ENCODE peak calls at places on chromosome 10, in seven cellular contexts. O is GM06990, U is body of pancreas, S is WERI-Rb-1, X is endothelial cell of umbilical vein, K is PC-3, G is astrocyte. H is an unnamed sample.

GRCh38 chr10:97123713-97124112 is 62.0 kb downstream of the SLIT1 start:
- DNase-seq in O (no peak), U (no peak), S (no peak), X (no peak), K (no peak), G (no peak), H (no peak)

GRCh38 chr10:131477457-131478205 is 166.1 kb upstream of the TCERG1L start:
- DNase-seq in O (no peak), U (no peak), S (no peak), X (no peak), K (no peak), G (no peak), H (no peak)

GRCh38 chr10:53894145-53894544 is 906.9 kb downstream of the PCDH15 start:
- DNase-seq in O (no peak), U (no peak), S (no peak), X (no peak), K (no peak), G (no peak), H (no peak)

GRCh38 chr10:3782456-3783312 is 2.3 kb downstream of the KLF6 start:
- DNase-seq in O (peak; percentile 61), U (peak; percentile 74), S (no peak), X (peak; percentile 95), K (peak; percentile 77), G (peak; percentile 95), H (peak; percentile 57)

GRCh38 chr10:125076891-125077643 is 83.3 kb downstream of the CTBP2 start:
- DNase-seq in O (no peak), U (no peak), S (no peak), X (peak; percentile 81), K (no peak), G (peak; percentile 55), H (no peak)

GRCh38 chr10:69439350-69439739 is 11.9 kb upstream of the TSPAN15 start:
- DNase-seq in O (no peak), U (peak; percentile 55), S (peak; percentile 46), X (no peak), K (peak; percentile 94), G (no peak), H (no peak)

GRCh38 chr10:70088299-70088698 is 35.7 kb downstream of the MACROH2A2 start:
- DNase-seq in O (no peak), U (no peak), S (no peak), X (no peak), K (no peak), G (no peak), H (no peak)

GRCh38 chr10:86837663-86838062 is 81.2 kb downstream of the BMPR1A start:
- DNase-seq in O (no peak), U (no peak), S (no peak), X (no peak), K (no peak), G (no peak), H (no peak)

GRCh38 chr10:46992794-46993552 is 81.7 kb downstream of the PTPN20 start:
- DNase-seq in O (peak; percentile 18), U (peak; percentile 25), S (peak; percentile 63), X (peak; percentile 17), K (peak; percentile 44), G (peak; percentile 23), H (no peak)

GRCh38 chr10:72954596-72955569 is at the start of gene PLA2G12B:
- DNase-seq in O (no peak), U (no peak), S (no peak), X (no peak), K (no peak), G (no peak), H (peak; percentile 23)

GRCh38 chr10:126243976-126244375 is 144.3 kb downstream of the ADAM12 start:
- DNase-seq in O (no peak), U (no peak), S (no peak), X (no peak), K (no peak), G (peak; percentile 100), H (no peak)

GRCh38 chr10:72316748-72317435 is 37.8 kb downstream of the DNAJB12 start:
- DNase-seq in O (peak; percentile 41), U (peak; percentile 82), S (no peak), X (peak; percentile 61), K (no peak), G (no peak), H (peak; percentile 49)

GRCh38 chr10:31999261-31999660 is 57.0 kb downstream of the KIF5B start:
- DNase-seq in O (no peak), U (no peak), S (no peak), X (no peak), K (no peak), G (peak; percentile 30), H (no peak)

GRCh38 chr10:130934333-130935035 is 377.0 kb downstream of the TCERG1L start:
- DNase-seq in O (no peak), U (peak; percentile 26), S (no peak), X (no peak), K (no peak), G (no peak), H (peak; percentile 30)

GRCh38 chr10:32955299-32955772 is 2.7 kb downstream of the ITGB1 start:
- DNase-seq in O (no peak), U (no peak), S (no peak), X (peak; percentile 49), K (peak; percentile 57), G (no peak), H (no peak)

GRCh38 chr10:48363617-48364355 is 57.3 kb downstream of the MAPK8 start:
- DNase-seq in O (peak; percentile 9), U (peak; percentile 40), S (peak; percentile 20), X (peak; percentile 90), K (peak; percentile 86), G (peak; percentile 55), H (peak; percentile 74)

GRCh38 chr10:28445511-28445910 is 87.4 kb upstream of the WAC start:
- DNase-seq in O (no peak), U (no peak), S (no peak), X (no peak), K (no peak), G (no peak), H (peak; percentile 30)

GRCh38 chr10:114565066-114565465 is 93.0 kb downstream of the ABLIM1 start:
- DNase-seq in O (no peak), U (no peak), S (no peak), X (no peak), K (peak; percentile 27), G (no peak), H (no peak)

GRCh38 chr10:101602767-101603398 is 14.8 kb downstream of the DPCD start:
- DNase-seq in O (peak; percentile 49), U (peak; percentile 57), S (peak; percentile 88), X (peak; percentile 56), K (peak; percentile 76), G (peak; percentile 23), H (peak; percentile 69)
- TF ChIP-seq CTCF in O (peak; percentile 83), U (peak; percentile 17), S (peak; percentile 91), X (peak; percentile 95), K (peak; percentile 89), G (peak; percentile 88), H (peak; percentile 85)

DNA sequence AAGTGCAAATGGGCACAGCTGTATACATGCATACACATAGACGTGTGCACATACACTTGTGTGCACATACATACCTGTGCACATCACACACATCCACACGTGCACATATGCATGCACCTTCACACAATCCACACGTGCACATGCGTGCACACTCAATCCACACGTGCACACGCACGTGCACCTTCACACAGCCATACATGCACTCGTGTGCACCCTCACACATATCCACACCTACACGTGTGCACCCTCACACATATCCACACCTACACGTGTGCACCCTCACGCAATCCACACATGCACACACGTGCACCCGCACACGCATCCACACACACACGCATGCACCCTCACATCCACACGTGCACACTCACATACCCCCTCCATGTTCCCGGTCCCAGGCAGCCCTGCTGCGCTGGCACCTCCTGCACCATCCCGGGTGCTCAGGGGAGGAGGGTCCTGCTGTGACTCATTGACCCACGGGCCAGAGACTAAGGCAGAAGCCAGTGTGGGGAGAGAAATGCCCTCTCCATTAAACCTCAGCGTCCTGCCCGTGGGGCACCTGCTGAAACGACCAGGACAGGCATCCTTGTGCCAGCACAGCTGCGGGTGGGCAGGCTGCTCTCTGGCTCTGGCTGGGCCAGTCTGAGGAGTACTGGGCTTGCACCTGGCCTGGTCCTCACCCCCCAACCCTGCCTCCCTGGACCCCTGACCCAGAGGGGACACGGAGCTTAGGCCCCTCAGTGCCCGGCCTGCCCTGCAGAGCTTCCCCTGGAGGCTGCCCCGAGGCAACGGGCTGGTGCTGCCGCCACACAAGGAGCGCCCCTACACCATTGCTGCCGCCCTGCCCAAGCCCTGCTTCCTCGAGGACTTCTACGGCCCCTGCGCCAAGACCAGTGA is 17.8 kb upstream of the UTF1 start:
- DNase-seq in O (no peak), U (no peak), S (no peak), X (no peak), K (no peak), G (no peak), H (no peak)
- H3K36me3 ChIP-seq in O (no peaks in the 10 kb centered on the region), U (no peaks in the 10 kb centered on the region), S (no peaks in the 10 kb centered on the region), X (no peaks in the 10 kb centered on the region), K (no peaks in the 10 kb centered on the region), G (no peaks in the 10 kb centered on the region), H (no peaks in the 10 kb centered on the region)

DNA sequence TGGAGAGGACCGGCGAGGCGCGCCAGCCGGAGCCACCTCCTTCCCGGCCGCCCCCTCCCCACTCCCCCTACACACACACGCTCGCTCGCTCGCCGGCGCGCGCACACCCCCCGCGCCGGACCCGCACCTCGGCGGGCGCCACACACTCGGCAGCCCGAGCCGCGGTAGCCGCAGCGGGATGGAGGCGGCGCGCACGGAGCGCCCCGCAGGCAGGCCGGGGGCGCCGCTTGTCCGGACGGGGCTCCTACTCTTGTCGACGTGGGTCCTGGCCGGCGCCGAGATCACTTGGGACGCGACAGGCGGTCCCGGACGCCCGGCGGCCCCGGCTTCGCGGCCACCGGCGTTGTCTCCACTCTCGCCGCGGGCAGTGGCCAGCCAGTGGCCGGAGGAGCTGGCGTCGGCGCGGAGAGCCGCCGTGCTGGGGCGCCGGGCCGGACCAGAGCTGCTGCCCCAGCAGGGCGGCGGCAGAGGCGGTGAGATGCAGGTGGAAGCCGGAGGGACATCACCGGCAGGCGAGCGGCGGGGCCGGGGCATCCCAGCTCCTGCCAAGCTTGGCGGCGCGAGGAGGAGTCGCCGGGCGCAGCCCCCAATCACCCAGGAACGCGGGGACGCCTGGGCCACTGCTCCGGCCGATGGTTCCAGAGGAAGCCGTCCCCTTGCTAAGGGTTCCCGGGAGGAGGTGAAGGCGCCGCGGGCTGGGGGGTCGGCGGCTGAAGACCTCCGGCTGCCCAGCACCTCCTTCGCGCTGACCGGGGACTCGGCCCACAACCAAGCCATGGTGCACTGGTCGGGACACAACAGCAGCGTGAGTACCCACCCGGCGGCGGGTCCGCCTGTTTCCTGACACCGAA is at the start of gene SORCS3:
- DNase-seq in O (no peak), U (no peak), S (peak; percentile 30), X (no peak), K (no peak), G (no peak), H (no peak)
- TF ChIP-seq CTCF in O (no peak), U (no peak), S (no peak), X (no peak), K (no peak), G (no peak), H (no peak)

DNA sequence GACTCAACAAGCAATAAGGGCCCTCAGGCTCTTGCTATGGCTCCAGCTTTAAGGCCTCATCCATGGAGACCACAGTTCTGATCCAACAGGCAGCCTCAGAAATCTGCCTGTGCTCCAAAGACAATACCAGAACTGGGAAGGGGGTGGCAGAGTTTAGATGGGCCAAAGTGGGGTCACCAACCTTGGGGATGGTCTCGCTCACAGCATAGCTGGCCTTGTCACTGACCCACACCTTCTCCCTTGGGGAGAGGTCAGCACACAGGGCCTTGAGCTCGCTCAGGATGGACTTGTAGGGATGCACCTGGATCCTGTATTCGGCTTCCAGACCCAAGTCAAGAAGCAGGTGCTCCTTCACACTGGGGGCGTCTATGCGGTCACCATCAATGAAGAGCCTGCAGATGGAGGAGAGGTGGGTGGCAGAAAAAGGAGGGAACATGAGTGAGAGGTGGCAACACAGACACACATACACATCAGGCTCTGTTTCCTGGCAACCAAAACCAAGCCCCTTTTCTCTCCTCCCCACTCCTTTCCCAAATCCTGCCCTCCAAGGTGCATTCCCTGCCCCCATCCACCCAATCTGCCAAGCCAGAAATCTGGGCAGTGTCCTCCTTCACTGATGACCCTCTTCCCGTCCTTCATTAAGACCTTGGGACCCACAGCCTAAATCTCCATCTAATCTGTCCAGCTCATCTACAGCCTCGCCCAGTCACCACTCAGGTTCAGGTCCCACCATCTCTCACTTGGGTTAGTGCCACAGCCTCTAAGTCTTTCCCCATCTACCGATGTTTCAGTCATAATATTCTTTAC is 40.9 kb downstream of the XPNPEP1 start:
- DNase-seq in O (no peak), U (no peak), S (no peak), X (no peak), K (no peak), G (no peak), H (no peak)
- H3K36me3 ChIP-seq in O (peaks cover 24% of the 10 kb centered on the region), U (no peaks in the 10 kb centered on the region), S (peaks cover 34% of the 10 kb centered on the region), X (peaks cover 35% of the 10 kb centered on the region), K (peaks cover 6% of the 10 kb centered on the region), G (peaks cover 28% of the 10 kb centered on the region), H (peaks cover 26% of the 10 kb centered on the region)

H was measured in thyroid gland.